ENCODE peak calls at places on chromosomes 11 and 22, in six cellular contexts. One of them, this sample, is unnamed.

GRCh38 chr22:19610518-19611253 is 86.5 kb upstream of the CLDN5 start:
- DNase-seq in NCI-H1105: no peak
- DNase-seq in H1: no peak
- DNase-seq in A549: no peak
- DNase-seq in heart left ventricle: no peak
- DNase-seq in astrocyte of the spinal cord: no peak
- DNase-seq in this sample: no peak

GRCh38 chr11:122202161-122202950 is 86.3 kb upstream of the BLID start:
- DNase-seq in astrocyte of the spinal cord: peak; percentile 90
- DNase-seq in NCI-H1105: no peak
- DNase-seq in heart left ventricle: no peak
- DNase-seq in A549: no peak
- DNase-seq in H1: peak; percentile 53
- DNase-seq in this sample: no peak

GRCh38 chr22:49540571-49541450 is 286.9 kb downstream of the BRD1 start:
- DNase-seq in H1: no peak
- DNase-seq in astrocyte of the spinal cord: no peak
- DNase-seq in heart left ventricle: no peak
- DNase-seq in NCI-H1105: no peak
- DNase-seq in A549: no peak
- DNase-seq in this sample: no peak

GRCh38 chr11:121741954-121742361 is 289.2 kb upstream of the SORL1-AS1 start:
- DNase-seq in NCI-H1105: no peak
- DNase-seq in A549: no peak
- DNase-seq in H1: no peak
- DNase-seq in astrocyte of the spinal cord: peak; percentile 31
- DNase-seq in heart left ventricle: peak; percentile 79
- DNase-seq in this sample: no peak

GRCh38 chr22:49136041-49136815 is 691.4 kb downstream of the BRD1 start:
- DNase-seq in NCI-H1105: no peak
- DNase-seq in heart left ventricle: no peak
- DNase-seq in A549: no peak
- DNase-seq in astrocyte of the spinal cord: no peak
- DNase-seq in H1: no peak
- DNase-seq in this sample: no peak

GRCh38 chr22:38871360-38872171 is 450 bp downstream of the CBX6 start:
- DNase-seq in NCI-H1105: no peak
- DNase-seq in A549: no peak
- DNase-seq in astrocyte of the spinal cord: no peak
- DNase-seq in H1: peak; percentile 59
- DNase-seq in heart left ventricle: no peak
- DNase-seq in this sample: peak; percentile 15

GRCh38 chr11:74634537-74634936 is 42.2 kb downstream of the POLD3 start:
- DNase-seq in H1: no peak
- DNase-seq in NCI-H1105: no peak
- DNase-seq in astrocyte of the spinal cord: peak; percentile 65
- DNase-seq in heart left ventricle: no peak
- DNase-seq in A549: peak; percentile 33
- DNase-seq in this sample: no peak

GRCh38 chr11:796565-797299 is 1.3 kb downstream of the SLC25A22 start:
- DNase-seq in A549: no peak
- DNase-seq in H1: no peak
- DNase-seq in NCI-H1105: no peak
- DNase-seq in astrocyte of the spinal cord: no peak
- DNase-seq in heart left ventricle: no peak
- DNase-seq in this sample: no peak

GRCh38 chr11:30984827-30985226 is 384.7 kb downstream of the DCDC1 start:
- DNase-seq in H1: no peak
- DNase-seq in NCI-H1105: no peak
- DNase-seq in heart left ventricle: no peak
- DNase-seq in astrocyte of the spinal cord: peak; percentile 33
- DNase-seq in A549: no peak
- DNase-seq in this sample: no peak